ENCODE peak calls at places on chromosomes 16 and 17, in nine cellular contexts. G is foreskin keratinocyte; H is A549; K is osteoblast; A is colonic mucosa; Q is pancreas; J is adrenal gland; M is CD8-positive, alpha-beta T cell; S is psoas muscle. X is an unnamed sample.

GRCh38 chr17:70080541-70081347 is 5.7 kb downstream of the KCNJ16 start:
- DNase-seq in G (no peak), H (no peak), K (no peak), A (no peak), Q (no peak), J (no peak), M (no peak), S (no peak), X (no peak)

GRCh38 chr17:50608700-50609375 is 25.8 kb upstream of the ABCC3 start:
- DNase-seq in G (no peak), H (no peak), K (no peak), A (no peak), Q (no peak), J (no peak), M (no peak), S (no peak), X (no peak)

GRCh38 chr16:79267781-79268180 is 332.8 kb downstream of the MAF start:
- DNase-seq in G (no peak), H (no peak), K (no peak), A (no peak), Q (no peak), J (no peak), M (no peak), S (no peak), X (no peak)

GRCh38 chr16:47358816-47359215 is 102.0 kb downstream of the ITFG1 start:
- DNase-seq in G (no peak), H (no peak), K (no peak), A (no peak), Q (no peak), J (no peak), M (no peak), S (no peak), X (no peak)

GRCh38 chr17:2502911-2503580 is 8.6 kb downstream of the METTL16 start:
- DNase-seq in G (no peak), H (no peak), K (no peak), A (no peak), Q (no peak), J (no peak), M (no peak), S (no peak), X (no peak)

GRCh38 chr17:68600123-68600880 is 865 bp downstream of the FAM20A start:
- DNase-seq in G (no peak), H (peak), K (peak), A (no peak), Q (peak), J (no peak), M (no peak), S (peak), X (no peak)

GRCh38 chr16:68978303-68978954 is 127.0 kb upstream of the HAS3 start:
- DNase-seq in G (no peak), H (no peak), K (no peak), A (no peak), Q (no peak), J (no peak), M (no peak), S (no peak), X (no peak)

GRCh38 chr16:89031715-89032659 is 55.0 kb upstream of the CBFA2T3 start:
- DNase-seq in G (no peak), H (no peak), K (peak), A (peak), Q (no peak), J (no peak), M (peak), S (peak), X (peak)

GRCh38 chr17:82217120-82217529 is 4.5 kb upstream of the CCDC57 start:
- DNase-seq in G (no peak), H (no peak), K (peak), A (no peak), Q (no peak), J (peak), M (no peak), S (no peak), X (no peak)

GRCh38 chr17:47818002-47818695 is 3.4 kb downstream of the OSBPL7 start:
- DNase-seq in G (no peak), H (no peak), K (no peak), A (no peak), Q (no peak), J (no peak), M (no peak), S (no peak), X (no peak)

DNA sequence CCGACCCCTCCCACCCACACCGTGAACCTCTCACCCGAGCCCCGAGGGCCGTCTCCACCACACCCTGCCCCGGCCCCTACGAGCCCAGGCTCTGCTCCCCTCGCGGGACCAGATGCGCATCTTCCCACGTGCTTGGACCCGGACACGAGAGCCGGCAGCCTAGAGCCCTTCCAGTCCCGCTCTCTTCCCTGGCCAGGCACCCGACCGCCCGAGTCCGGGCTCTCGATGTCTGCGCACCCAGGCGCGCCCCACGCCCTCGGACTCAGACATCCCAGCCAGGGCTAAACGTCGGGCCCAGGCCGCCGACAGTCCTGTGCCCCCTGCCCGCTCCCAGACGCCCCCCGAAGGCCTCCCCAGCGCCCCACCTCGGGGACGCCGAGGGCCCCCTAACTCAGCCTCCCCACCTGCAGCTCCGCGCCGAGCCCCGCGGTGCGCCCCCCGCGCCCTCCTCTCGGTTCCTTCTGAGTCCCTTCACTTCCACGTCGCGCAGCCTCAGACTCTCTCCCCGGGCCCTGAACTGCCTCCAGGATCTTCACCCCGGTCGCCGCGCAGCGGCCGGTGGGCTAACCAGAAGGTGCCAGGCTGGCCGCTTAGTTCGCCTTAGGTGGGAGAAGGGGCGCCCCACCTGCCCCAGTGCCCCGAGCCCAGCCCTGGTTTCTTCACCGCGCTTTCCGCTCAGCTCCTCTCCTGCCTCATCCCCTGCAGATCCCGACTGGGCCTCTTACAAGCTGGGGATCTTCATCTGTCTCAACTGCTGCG is 669 bp downstream of the ADAP2 start:
- DNase-seq in G (no peak), H (no peak), K (peak), A (no peak), Q (peak), J (no peak), M (no peak), S (peak), X (peak)
- H3K27ac ChIP-seq in G (no peak), H (peak), K (no peak), A (peak), Q (peak), J (peak), M (no peak), S (no peak), X (no peak)

GRCh38 chr17:76645481-76645880 is 1.9 kb upstream of the ST6GALNAC1 start:
- DNase-seq in G (no peak), H (no peak), K (no peak), A (peak), Q (no peak), J (no peak), M (no peak), S (no peak), X (no peak)

GRCh38 chr17:76642994-76643393 is 563 bp downstream of the ST6GALNAC1 start:
- DNase-seq in G (no peak), H (no peak), K (no peak), A (no peak), Q (no peak), J (no peak), M (no peak), S (no peak), X (no peak)

GRCh38 chr17:76642032-76642561 is 1.5 kb downstream of the ST6GALNAC1 start:
- DNase-seq in G (no peak), H (no peak), K (no peak), A (no peak), Q (no peak), J (no peak), M (no peak), S (no peak), X (no peak)

GRCh38 chr17:76644995-76645394 is 1.4 kb upstream of the ST6GALNAC1 start:
- DNase-seq in G (no peak), H (no peak), K (no peak), A (peak), Q (peak), J (no peak), M (no peak), S (no peak), X (no peak)

DNA sequence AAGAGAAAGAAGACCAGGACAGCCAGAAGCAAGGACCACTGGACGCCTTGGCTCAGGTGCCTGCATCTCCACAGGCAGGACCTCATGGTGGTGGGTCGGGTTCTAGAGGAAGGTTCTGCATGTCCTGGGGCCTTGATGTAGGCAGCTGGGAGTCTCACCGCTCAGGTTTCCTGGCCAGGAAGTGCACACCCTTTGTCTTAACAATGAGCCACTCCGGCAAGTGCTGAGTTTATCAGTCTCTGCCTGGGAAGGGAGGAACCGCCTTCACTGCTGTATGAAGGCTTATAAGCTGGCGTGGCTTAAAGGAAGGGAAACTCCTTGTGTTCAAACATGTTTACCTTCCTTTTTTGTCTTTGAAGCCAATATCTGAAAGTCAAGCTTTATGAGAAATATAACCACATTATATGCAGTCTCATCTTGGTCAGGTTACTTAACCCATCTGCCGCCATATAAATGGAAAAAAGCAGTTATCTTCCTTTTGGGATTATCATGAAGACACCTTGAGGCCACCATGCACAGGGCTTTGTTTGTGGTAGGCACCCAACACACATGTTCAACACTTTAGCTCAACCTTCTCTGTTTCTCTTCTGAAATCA is at the start of gene ST6GALNAC1:
- DNase-seq in G (no peak), H (no peak), K (no peak), A (peak), Q (no peak), J (no peak), M (no peak), S (no peak), X (peak)
- H3K27ac ChIP-seq in G (no peak), H (peak), K (no peak), A (peak), Q (peak), J (no peak), M (no peak), S (no peak), X (peak)

GRCh38 chr16:3948378-3948995 is 68.0 kb upstream of the CREBBP start:
- DNase-seq in G (peak), H (no peak), K (no peak), A (no peak), Q (no peak), J (no peak), M (no peak), S (no peak), X (no peak)

GRCh38 chr16:3949287-3949686 is 68.8 kb upstream of the CREBBP start:
- DNase-seq in G (no peak), H (no peak), K (peak), A (no peak), Q (no peak), J (no peak), M (no peak), S (peak), X (no peak)

GRCh38 chr16:3951861-3952332 is 71.4 kb upstream of the CREBBP start:
- DNase-seq in G (no peak), H (no peak), K (peak), A (no peak), Q (no peak), J (no peak), M (no peak), S (peak), X (no peak)

GRCh38 chr16:3950343-3951193 is 70.1 kb upstream of the CREBBP start:
- DNase-seq in G (peak), H (no peak), K (peak), A (peak), Q (no peak), J (peak), M (no peak), S (peak), X (no peak)

GRCh38 chr16:3949946-3950342 is 69.4 kb upstream of the CREBBP start:
- DNase-seq in G (no peak), H (no peak), K (no peak), A (no peak), Q (no peak), J (no peak), M (no peak), S (no peak), X (no peak)
- H3K27ac ChIP-seq in G (no peak), H (peak), K (peak), A (peak), Q (no peak), J (peak), M (no peak), S (peak), X (no peak)

GRCh38 chr16:67311607-67312449 is 14.7 kb downstream of the KCTD19 start:
- DNase-seq in G (peak), H (peak), K (peak), A (peak), Q (no peak), J (peak), M (no peak), S (no peak), X (no peak)
- H3K27ac ChIP-seq in G (peak), H (peak), K (peak), A (peak), Q (no peak), J (peak), M (no peak), S (peak), X (no peak)

X was measured in naive thymus-derived CD4-positive, alpha-beta T cell.